ENCODE peak calls at places on chromosomes 13 and 19, in six cellular contexts. One of them, this sample, is unnamed.

GRCh38 chr19:34555447-34555846 is 73.9 kb downstream of the WTIP start:
- DNase-seq in HFF-Myc: no peak
- DNase-seq in mammary epithelial cell: peak
- DNase-seq in cardiac fibroblast: peak
- DNase-seq in keratinocyte: no peak
- DNase-seq in bronchial epithelial cell: peak
- DNase-seq in this sample: no peak

GRCh38 chr19:32309711-32310390 is 35.6 kb upstream of the ZNF507 start:
- DNase-seq in mammary epithelial cell: no peak
- DNase-seq in bronchial epithelial cell: no peak
- DNase-seq in cardiac fibroblast: no peak
- DNase-seq in keratinocyte: no peak
- DNase-seq in HFF-Myc: no peak
- DNase-seq in this sample: no peak

GRCh38 chr13:73677041-73677589 is 457.1 kb downstream of the KLF12 start:
- DNase-seq in cardiac fibroblast: peak
- DNase-seq in HFF-Myc: no peak
- DNase-seq in bronchial epithelial cell: peak
- DNase-seq in keratinocyte: peak
- DNase-seq in mammary epithelial cell: peak
- DNase-seq in this sample: no peak

GRCh38 chr19:1244693-1245451 is 3.3 kb downstream of the ATP5F1D start:
- DNase-seq in mammary epithelial cell: no peak
- DNase-seq in bronchial epithelial cell: no peak
- DNase-seq in cardiac fibroblast: no peak
- DNase-seq in keratinocyte: no peak
- DNase-seq in HFF-Myc: no peak
- DNase-seq in this sample: no peak

GRCh38 chr19:34662919-34663318 is 14.0 kb downstream of the SCGB2B2 start:
- DNase-seq in mammary epithelial cell: peak
- DNase-seq in bronchial epithelial cell: peak
- DNase-seq in HFF-Myc: peak
- DNase-seq in cardiac fibroblast: peak
- DNase-seq in keratinocyte: no peak
- DNase-seq in this sample: no peak

GRCh38 chr13:113652404-113653263 is 5.4 kb downstream of the ATP4B start:
- DNase-seq in HFF-Myc: no peak
- DNase-seq in bronchial epithelial cell: no peak
- DNase-seq in cardiac fibroblast: no peak
- DNase-seq in keratinocyte: no peak
- DNase-seq in mammary epithelial cell: no peak
- DNase-seq in this sample: no peak

GRCh38 chr13:53513199-53513598 is 484.6 kb downstream of the OLFM4 start:
- DNase-seq in HFF-Myc: no peak
- DNase-seq in bronchial epithelial cell: no peak
- DNase-seq in mammary epithelial cell: no peak
- DNase-seq in keratinocyte: no peak
- DNase-seq in cardiac fibroblast: no peak
- DNase-seq in this sample: no peak

GRCh38 chr19:35486268-35486708 is 4.0 kb downstream of the KRTDAP start:
- DNase-seq in cardiac fibroblast: no peak
- DNase-seq in HFF-Myc: no peak
- DNase-seq in bronchial epithelial cell: no peak
- DNase-seq in mammary epithelial cell: no peak
- DNase-seq in keratinocyte: no peak
- DNase-seq in this sample: no peak

GRCh38 chr13:109372666-109373065 is 413.7 kb downstream of the IRS2 start:
- DNase-seq in bronchial epithelial cell: no peak
- DNase-seq in HFF-Myc: no peak
- DNase-seq in mammary epithelial cell: no peak
- DNase-seq in keratinocyte: no peak
- DNase-seq in cardiac fibroblast: no peak
- DNase-seq in this sample: no peak

GRCh38 chr19:56324425-56324824 is 9.8 kb upstream of the ZSCAN5A start:
- DNase-seq in keratinocyte: no peak
- DNase-seq in mammary epithelial cell: no peak
- DNase-seq in bronchial epithelial cell: no peak
- DNase-seq in cardiac fibroblast: no peak
- DNase-seq in HFF-Myc: no peak
- DNase-seq in this sample: no peak

GRCh38 chr13:31903072-31903815 is 128.3 kb upstream of the FRY start:
- DNase-seq in HFF-Myc: no peak
- DNase-seq in cardiac fibroblast: no peak
- DNase-seq in mammary epithelial cell: no peak
- DNase-seq in keratinocyte: no peak
- DNase-seq in bronchial epithelial cell: no peak
- DNase-seq in this sample: no peak

GRCh38 chr19:55340144-55340783 is 588 bp downstream of the KMT5C start:
- DNase-seq in mammary epithelial cell: no peak
- DNase-seq in keratinocyte: no peak
- DNase-seq in bronchial epithelial cell: no peak
- DNase-seq in cardiac fibroblast: no peak
- DNase-seq in HFF-Myc: no peak
- DNase-seq in this sample: no peak

GRCh38 chr13:75666646-75667351 is 30.7 kb downstream of the LMO7 start:
- DNase-seq in cardiac fibroblast: peak
- DNase-seq in mammary epithelial cell: peak
- DNase-seq in HFF-Myc: no peak
- DNase-seq in bronchial epithelial cell: peak
- DNase-seq in keratinocyte: peak
- DNase-seq in this sample: no peak

GRCh38 chr13:51045450-51045849 is 65.6 kb downstream of the C13orf42 start:
- DNase-seq in bronchial epithelial cell: no peak
- DNase-seq in cardiac fibroblast: no peak
- DNase-seq in mammary epithelial cell: no peak
- DNase-seq in keratinocyte: no peak
- DNase-seq in HFF-Myc: no peak
- DNase-seq in this sample: no peak

GRCh38 chr13:61029064-61029463 is 386.6 kb downstream of the PCDH20 start:
- DNase-seq in bronchial epithelial cell: no peak
- DNase-seq in mammary epithelial cell: no peak
- DNase-seq in keratinocyte: no peak
- DNase-seq in cardiac fibroblast: no peak
- DNase-seq in HFF-Myc: no peak
- DNase-seq in this sample: no peak

GRCh38 chr13:44576396-44577235 is 486 bp upstream of the TSC22D1 start:
- DNase-seq in HFF-Myc: no peak
- DNase-seq in mammary epithelial cell: no peak
- DNase-seq in cardiac fibroblast: no peak
- DNase-seq in keratinocyte: no peak
- DNase-seq in bronchial epithelial cell: no peak
- DNase-seq in this sample: no peak

GRCh38 chr19:33712268-33712667 is 84.4 kb upstream of the KCTD15 start:
- DNase-seq in cardiac fibroblast: no peak
- DNase-seq in HFF-Myc: no peak
- DNase-seq in mammary epithelial cell: no peak
- DNase-seq in bronchial epithelial cell: no peak
- DNase-seq in keratinocyte: no peak
- DNase-seq in this sample: no peak

GRCh38 chr13:98174321-98174720 is 2.7 kb downstream of the RNF113B start:
- DNase-seq in mammary epithelial cell: no peak
- DNase-seq in cardiac fibroblast: no peak
- DNase-seq in bronchial epithelial cell: no peak
- DNase-seq in HFF-Myc: no peak
- DNase-seq in keratinocyte: no peak
- DNase-seq in this sample: no peak

GRCh38 chr19:5824791-5825577 is 14.5 kb downstream of the FUT6 start:
- DNase-seq in bronchial epithelial cell: no peak
- DNase-seq in mammary epithelial cell: no peak
- DNase-seq in keratinocyte: no peak
- DNase-seq in cardiac fibroblast: no peak
- DNase-seq in HFF-Myc: no peak
- DNase-seq in this sample: no peak

GRCh38 chr19:54420383-54421168 is 5.3 kb downstream of the TTYH1 start:
- DNase-seq in cardiac fibroblast: no peak
- DNase-seq in keratinocyte: no peak
- DNase-seq in mammary epithelial cell: no peak
- DNase-seq in HFF-Myc: no peak
- DNase-seq in bronchial epithelial cell: no peak
- DNase-seq in this sample: no peak

GRCh38 chr19:3368441-3368795 is 2.0 kb downstream of the NFIC start:
- DNase-seq in keratinocyte: no peak
- DNase-seq in cardiac fibroblast: no peak
- DNase-seq in bronchial epithelial cell: no peak
- DNase-seq in HFF-Myc: no peak
- DNase-seq in mammary epithelial cell: no peak
- DNase-seq in this sample: no peak
- H3K4me3 ChIP-seq in keratinocyte: peak
- H3K4me3 ChIP-seq in cardiac fibroblast: peak
- H3K4me3 ChIP-seq in bronchial epithelial cell: peak
- H3K4me3 ChIP-seq in HFF-Myc: peak
- H3K4me3 ChIP-seq in mammary epithelial cell: peak
- H3K4me3 ChIP-seq in this sample: peak

GRCh38 chr19:2424686-2425621 is 2.4 kb downstream of the TIMM13 start:
- DNase-seq in keratinocyte: no peak
- DNase-seq in HFF-Myc: no peak
- DNase-seq in cardiac fibroblast: peak
- DNase-seq in mammary epithelial cell: no peak
- DNase-seq in bronchial epithelial cell: no peak
- DNase-seq in this sample: no peak
- H3K4me3 ChIP-seq in keratinocyte: peak
- H3K4me3 ChIP-seq in HFF-Myc: peak
- H3K4me3 ChIP-seq in cardiac fibroblast: peak
- H3K4me3 ChIP-seq in mammary epithelial cell: peak
- H3K4me3 ChIP-seq in bronchial epithelial cell: no peak
- H3K4me3 ChIP-seq in this sample: peak

DNA sequence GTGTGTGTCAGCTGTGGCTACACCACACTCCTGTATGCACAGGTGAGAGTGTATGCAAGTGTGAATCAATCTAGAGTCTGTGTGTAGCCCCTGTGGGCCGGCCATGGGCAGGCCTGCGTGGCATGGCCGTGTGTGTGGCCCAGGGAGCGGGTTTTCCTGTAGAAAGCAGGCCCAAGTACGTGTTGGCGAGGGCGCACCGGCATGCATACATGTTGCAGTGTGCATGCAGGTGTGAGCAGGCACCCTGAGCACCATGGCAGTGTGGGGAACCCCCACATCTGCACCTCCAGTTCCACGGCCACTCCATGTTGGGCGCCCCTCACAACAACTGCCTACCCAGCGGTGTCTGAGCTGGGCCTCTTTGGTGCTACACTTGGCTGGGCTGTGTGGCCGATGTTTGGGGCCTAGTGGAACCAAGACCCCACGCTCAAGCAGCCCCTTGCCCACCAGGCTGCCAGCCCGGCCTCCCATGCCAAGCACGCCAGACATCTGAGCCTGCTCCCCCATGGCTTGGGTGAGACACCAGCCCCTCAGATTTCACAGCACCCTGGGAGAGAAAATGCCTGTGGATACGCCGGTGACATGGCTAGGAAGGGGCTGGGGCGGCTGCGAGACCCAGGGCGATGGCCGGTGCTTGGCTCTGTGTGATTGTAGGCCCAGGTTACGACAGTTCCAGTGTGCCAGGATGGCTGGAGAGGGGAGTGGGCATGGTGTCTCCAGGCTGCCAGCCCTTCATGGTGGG is 2.1 kb downstream of the NFIX start:
- DNase-seq in mammary epithelial cell: no peak
- DNase-seq in HFF-Myc: no peak
- DNase-seq in keratinocyte: no peak
- DNase-seq in bronchial epithelial cell: no peak
- DNase-seq in cardiac fibroblast: no peak
- DNase-seq in this sample: no peak
- H3K4me3 ChIP-seq in mammary epithelial cell: peak
- H3K4me3 ChIP-seq in HFF-Myc: peak
- H3K4me3 ChIP-seq in keratinocyte: peak
- H3K4me3 ChIP-seq in bronchial epithelial cell: no peak
- H3K4me3 ChIP-seq in cardiac fibroblast: peak
- H3K4me3 ChIP-seq in this sample: peak

GRCh38 chr19:10356431-10356830 is 17.0 kb upstream of the ICAM3 start:
- DNase-seq in keratinocyte: no peak
- DNase-seq in cardiac fibroblast: no peak
- DNase-seq in HFF-Myc: no peak
- DNase-seq in bronchial epithelial cell: no peak
- DNase-seq in mammary epithelial cell: no peak
- DNase-seq in this sample: no peak

GRCh38 chr19:10353793-10354391 is 14.5 kb upstream of the ICAM3 start:
- DNase-seq in bronchial epithelial cell: no peak
- DNase-seq in HFF-Myc: no peak
- DNase-seq in cardiac fibroblast: peak
- DNase-seq in mammary epithelial cell: no peak
- DNase-seq in keratinocyte: no peak
- DNase-seq in this sample: no peak

GRCh38 chr19:10352764-10353671 is 13.6 kb upstream of the ICAM3 start:
- DNase-seq in HFF-Myc: no peak
- DNase-seq in bronchial epithelial cell: no peak
- DNase-seq in cardiac fibroblast: peak
- DNase-seq in mammary epithelial cell: no peak
- DNase-seq in keratinocyte: no peak
- DNase-seq in this sample: no peak
- H3K4me3 ChIP-seq in HFF-Myc: no peak
- H3K4me3 ChIP-seq in bronchial epithelial cell: no peak
- H3K4me3 ChIP-seq in cardiac fibroblast: no peak
- H3K4me3 ChIP-seq in mammary epithelial cell: no peak
- H3K4me3 ChIP-seq in keratinocyte: no peak
- H3K4me3 ChIP-seq in this sample: no peak

GRCh38 chr19:48396010-48396870 is 2.8 kb downstream of the GRIN2D start:
- DNase-seq in keratinocyte: no peak
- DNase-seq in HFF-Myc: no peak
- DNase-seq in mammary epithelial cell: no peak
- DNase-seq in cardiac fibroblast: no peak
- DNase-seq in bronchial epithelial cell: no peak
- DNase-seq in this sample: no peak
- H3K4me3 ChIP-seq in keratinocyte: no peak
- H3K4me3 ChIP-seq in HFF-Myc: no peak
- H3K4me3 ChIP-seq in mammary epithelial cell: no peak
- H3K4me3 ChIP-seq in cardiac fibroblast: no peak
- H3K4me3 ChIP-seq in bronchial epithelial cell: no peak
- H3K4me3 ChIP-seq in this sample: no peak

DNA sequence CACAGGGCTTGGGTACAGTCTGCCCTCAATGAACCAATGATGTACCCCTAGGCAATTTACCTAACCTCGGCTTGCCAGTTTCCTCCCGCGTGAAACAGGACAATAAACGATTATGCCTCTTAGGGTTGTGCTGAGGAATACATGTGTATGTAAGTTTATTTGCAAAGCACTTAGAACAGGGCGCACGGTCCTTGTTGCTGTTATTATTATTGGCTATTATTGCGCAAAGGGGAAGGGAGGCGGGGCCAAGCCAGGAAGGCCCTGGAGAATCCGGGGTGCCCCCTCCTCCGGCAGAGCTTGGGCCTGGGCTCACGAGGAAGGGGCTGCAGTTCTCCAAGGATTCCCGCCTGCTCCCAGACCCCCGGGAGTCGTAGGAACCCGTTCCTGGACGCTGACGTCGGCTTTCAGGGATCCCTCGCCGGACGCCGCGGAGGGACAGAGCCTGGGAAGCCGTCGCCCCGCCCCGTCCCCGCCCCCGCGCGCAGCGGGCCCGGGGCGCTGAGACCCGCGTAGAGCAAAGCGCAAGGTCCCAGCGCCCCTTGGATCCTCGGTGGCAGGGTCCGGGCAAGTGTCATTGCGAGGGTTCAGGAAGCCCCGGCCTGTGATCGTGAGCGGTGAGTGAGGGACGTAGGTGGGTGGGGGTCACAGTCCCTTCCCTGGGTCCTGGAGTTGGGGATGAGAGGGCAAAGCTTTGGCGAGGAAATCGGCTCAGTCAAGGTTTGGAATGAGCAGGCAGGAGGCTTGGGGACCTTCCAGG is at the start of gene TMEM91:
- DNase-seq in bronchial epithelial cell: peak
- DNase-seq in cardiac fibroblast: peak
- DNase-seq in keratinocyte: no peak
- DNase-seq in mammary epithelial cell: peak
- DNase-seq in HFF-Myc: no peak
- DNase-seq in this sample: no peak
- H3K4me3 ChIP-seq in bronchial epithelial cell: peak
- H3K4me3 ChIP-seq in cardiac fibroblast: peak
- H3K4me3 ChIP-seq in keratinocyte: peak
- H3K4me3 ChIP-seq in mammary epithelial cell: peak
- H3K4me3 ChIP-seq in HFF-Myc: peak
- H3K4me3 ChIP-seq in this sample: peak

This sample was measured in BJ.